ENCODE peak calls at places on chromosomes 16 and 17, in five cellular contexts. O is K562, I is upper lobe of left lung, G is GM12878, X is HepG2. J is an unnamed sample. For H3K36me3 and H3K4me1, the result is how much of the 10 kb centered on the place peaks cover.

GRCh38 chr17:57875109-57876022 is 25.5 kb upstream of the MRPS23 start:
- ATAC-seq in O (peak), I (peak), G (no peak), X (peak), J (peak)

GRCh38 chr16:28205974-28206373 is 5.8 kb downstream of the XPO6 start:
- ATAC-seq in O (no peak), I (no peak), G (no peak), X (no peak), J (no peak)

GRCh38 chr16:8173111-8173644 is 417.1 kb downstream of the TMEM114 start:
- ATAC-seq in O (peak), I (peak), G (peak), X (peak), J (no peak)

GRCh38 chr16:7268182-7268581 is 64.5 kb upstream of the RBFOX1 start:
- ATAC-seq in O (peak), I (peak), G (no peak), X (peak), J (no peak)

GRCh38 chr17:247767-248166 is 66.3 kb upstream of the DOC2B start:
- ATAC-seq in O (no peak), I (no peak), G (no peak), X (no peak), J (peak)

GRCh38 chr17:57519199-57519598 is 225.9 kb downstream of the CCDC182 start:
- ATAC-seq in O (no peak), I (peak), G (no peak), X (no peak), J (no peak)

GRCh38 chr17:3865166-3865565 is 19.1 kb upstream of the NCBP3 start:
- ATAC-seq in O (no peak), I (peak), G (no peak), X (no peak), J (no peak)

GRCh38 chr16:7405166-7405565 is 72.5 kb downstream of the RBFOX1 start:
- ATAC-seq in O (peak), I (peak), G (no peak), X (peak), J (no peak)

GRCh38 chr16:10729649-10730048 is 14.0 kb upstream of the NUBP1 start:
- ATAC-seq in O (no peak), I (peak), G (no peak), X (no peak), J (no peak)

GRCh38 chr16:4850211-4850610 is 2.9 kb downstream of the UBN1 start:
- ATAC-seq in O (no peak), I (no peak), G (no peak), X (no peak), J (no peak)

GRCh38 chr16:4840984-4841383 is 6.1 kb downstream of the GLYR1 start:
- ATAC-seq in O (no peak), I (no peak), G (no peak), X (no peak), J (no peak)

GRCh38 chr16:4847774-4848587 is 700 bp downstream of the UBN1 start:
- ATAC-seq in O (peak), I (peak), G (peak), X (peak), J (peak)

GRCh38 chr16:4846901-4847773 is at the start of the genes GLYR1 and UBN1:
- ATAC-seq in O (peak), I (peak), G (peak), X (peak), J (peak)

GRCh38 chr16:4846503-4846900 is 586 bp downstream of the GLYR1 start:
- ATAC-seq in O (peak), I (peak), G (peak), X (peak), J (no peak)
- H3K36me3 ChIP-seq in O (half or more), I (under half), G (under half), X (under half), J (under half)

DNA sequence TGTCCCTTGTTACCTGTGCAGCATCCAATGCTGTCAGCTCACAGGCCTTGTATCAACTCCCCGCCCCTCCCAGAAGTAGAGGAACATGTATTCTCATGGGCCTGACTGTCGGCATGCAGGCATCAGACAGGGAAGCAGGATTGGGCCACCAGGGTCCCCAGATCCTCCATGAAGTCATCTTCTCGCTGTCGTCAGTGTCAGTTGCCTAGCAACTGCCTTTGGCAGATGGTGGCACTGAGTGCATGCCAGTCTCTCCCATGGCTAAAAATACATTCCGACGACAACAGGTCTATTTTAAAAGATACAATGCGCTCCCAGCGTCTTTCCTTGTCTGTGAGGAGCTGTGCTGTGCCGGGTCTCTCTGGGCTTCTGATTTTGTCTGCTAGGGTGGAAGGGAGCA is 36.8 kb upstream of the CES5A start:
- ATAC-seq in O (no peak), I (no peak), G (no peak), X (no peak), J (no peak)
- TF ChIP-seq EP300 in O (no peak), I (no peak), G (no peak), X (no peak), J (no peak)

GRCh38 chr17:81391964-81392908 is 3.0 kb upstream of the BAHCC1 start:
- ATAC-seq in O (no peak), I (no peak), G (no peak), X (no peak), J (peak)
- H3K4me1 ChIP-seq in O (under half), I (half or more), G (under half), X (half or more), J (under half)

GRCh38 chr16:2096853-2097620 is 38.7 kb downstream of the PKD1 start:
- ATAC-seq in O (no peak), I (peak), G (no peak), X (no peak), J (peak)

DNA sequence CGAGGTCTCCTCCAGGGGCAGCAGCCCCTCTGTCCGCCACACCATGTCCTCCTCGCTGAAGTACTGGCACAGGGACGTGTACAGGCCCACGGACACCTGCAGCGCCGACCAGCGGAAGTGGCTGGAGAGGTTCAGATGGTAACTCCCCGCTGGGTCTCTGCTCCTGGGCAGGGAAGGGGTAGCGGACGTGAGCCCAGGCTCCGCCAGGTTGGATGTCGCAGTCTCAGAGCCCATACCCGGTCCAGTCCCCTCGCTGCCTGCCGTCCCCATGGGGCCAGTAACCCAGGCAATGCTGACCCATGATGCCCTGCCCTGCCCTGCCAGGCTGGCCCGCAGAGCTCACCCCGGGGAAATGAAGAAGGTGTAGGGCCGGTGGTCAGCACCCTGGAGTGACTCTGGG is 33.2 kb downstream of the PKD1 start:
- ATAC-seq in O (no peak), I (no peak), G (no peak), X (no peak), J (no peak)
- H3K36me3 ChIP-seq in O (under half), I (under half), G (under half), X (under half), J (half or more)

GRCh38 chr17:44539664-44540063 is 17.6 kb upstream of the FZD2 start:
- ATAC-seq in O (no peak), I (no peak), G (no peak), X (no peak), J (no peak)
- TF ChIP-seq EP300 in O (no peak), I (no peak), G (no peak), X (no peak), J (no peak)

GRCh38 chr17:35079547-35079946 is 16.0 kb upstream of the RFFL start:
- ATAC-seq in O (no peak), I (no peak), G (no peak), X (peak), J (no peak)
- H3K4me1 ChIP-seq in O (under half), I (under half), G (under half), X (half or more), J (under half)

GRCh38 chr17:81899514-81900166 is 2.4 kb upstream of the NPB start:
- ATAC-seq in O (no peak), I (no peak), G (no peak), X (peak), J (no peak)
- H3K36me3 ChIP-seq in O (half or more), I (under half), G (under half), X (under half), J (half or more)

GRCh38 chr17:12201294-12201693 is 180.6 kb downstream of the MAP2K4 start:
- ATAC-seq in O (no peak), I (no peak), G (no peak), X (no peak), J (no peak)
- TF ChIP-seq EP300 in O (no peak), I (no peak), G (no peak), X (no peak), J (no peak)